ENCODE peak calls at places on chromosomes 5 and 9, in four cellular contexts. N is substantia nigra, X is AG09309, M is iris pigment epithelial cell. B is an unnamed sample.

GRCh38 chr5:67268233-67269011 is 71.8 kb upstream of the CD180 start:
- DNase-seq in N (peak), X (peak), M (peak), B (peak)

GRCh38 chr5:143314664-143315063 is 88.8 kb downstream of the NR3C1 start:
- DNase-seq in N (no peak), X (peak), M (peak), B (peak)

GRCh38 chr9:93904649-93905472 is 50.3 kb downstream of the BARX1 start:
- DNase-seq in N (no peak), X (no peak), M (no peak), B (no peak)

GRCh38 chr9:26975728-26976707 is 19.8 kb downstream of the IFT74 start:
- DNase-seq in N (peak), X (no peak), M (peak), B (peak)

GRCh38 chr5:167853421-167853820 is 438.0 kb upstream of the WWC1 start:
- DNase-seq in N (no peak), X (peak), M (peak), B (no peak)

GRCh38 chr9:7906783-7907182 is 107.2 kb upstream of the DMAC1 start:
- DNase-seq in N (no peak), X (no peak), M (no peak), B (no peak)

GRCh38 chr9:35669331-35670145 is 4.2 kb upstream of the CA9 start:
- DNase-seq in N (no peak), X (no peak), M (peak), B (peak)

GRCh38 chr5:6586647-6587042 is 46.2 kb downstream of the NSUN2 start:
- DNase-seq in N (no peak), X (no peak), M (no peak), B (no peak)

GRCh38 chr5:139747583-139748504 is 47.8 kb upstream of the PSD2 start:
- DNase-seq in N (peak), X (no peak), M (peak), B (peak)

GRCh38 chr5:122877518-122877917 is 32.1 kb downstream of the SNX24 start:
- DNase-seq in N (no peak), X (no peak), M (no peak), B (no peak)

GRCh38 chr5:150671509-150672236 is 10.6 kb downstream of the MYOZ3 start:
- DNase-seq in N (no peak), X (no peak), M (no peak), B (no peak)

GRCh38 chr5:93658044-93658443 is 75.0 kb downstream of the NR2F1 start:
- DNase-seq in N (no peak), X (no peak), M (peak), B (no peak)

GRCh38 chr5:160071521-160072299 is 47.5 kb downstream of the PWWP2A start:
- DNase-seq in N (peak), X (no peak), M (peak), B (peak)

GRCh38 chr9:97367729-97368128 is 44.2 kb upstream of the TDRD7 start:
- DNase-seq in N (no peak), X (no peak), M (no peak), B (no peak)

GRCh38 chr9:12859704-12860251 is 85.0 kb downstream of the LURAP1L start:
- DNase-seq in N (no peak), X (peak), M (peak), B (peak)

GRCh38 chr5:76401801-76402250 is 1.3 kb upstream of the IQGAP2 start:
- DNase-seq in N (no peak), X (no peak), M (no peak), B (no peak)

GRCh38 chr9:129007035-129007765 is 20.9 kb downstream of the SH3GLB2 start:
- DNase-seq in N (no peak), X (no peak), M (no peak), B (no peak)

GRCh38 chr9:114452219-114453169 is 52.8 kb downstream of the WHRN start:
- DNase-seq in N (no peak), X (no peak), M (no peak), B (no peak)

GRCh38 chr5:27511061-27511460 is 472.7 kb upstream of the CDH9 start:
- DNase-seq in N (no peak), X (no peak), M (peak), B (no peak)

GRCh38 chr5:135194126-135194488 is 160.1 kb upstream of the PITX1 start:
- DNase-seq in N (no peak), X (no peak), M (no peak), B (no peak)

GRCh38 chr5:84265739-84266464 is 118.8 kb downstream of the EDIL3 start:
- DNase-seq in N (no peak), X (no peak), M (no peak), B (no peak)

GRCh38 chr5:1985781-1986180 is 103.1 kb upstream of the IRX4 start:
- DNase-seq in N (no peak), X (no peak), M (no peak), B (no peak)

GRCh38 chr5:179621551-179621971 is 1.9 kb downstream of the HNRNPH1 start:
- DNase-seq in N (no peak), X (no peak), M (no peak), B (peak)

GRCh38 chr9:34426340-34427074 is 31.9 kb downstream of the FAM219A start:
- DNase-seq in N (no peak), X (no peak), M (no peak), B (no peak)

GRCh38 chr9:94289691-94290090 is 30.6 kb downstream of the ZNF169 start:
- DNase-seq in N (no peak), X (no peak), M (no peak), B (no peak)

GRCh38 chr5:143238620-143239019 is 164.9 kb downstream of the NR3C1 start:
- DNase-seq in N (no peak), X (no peak), M (no peak), B (no peak)

GRCh38 chr9:115673599-115673998 is 480.0 kb upstream of the PAPPA start:
- DNase-seq in N (no peak), X (no peak), M (peak), B (peak)

GRCh38 chr9:3977388-3977787 is 322.5 kb downstream of the GLIS3 start:
- DNase-seq in N (no peak), X (no peak), M (no peak), B (no peak)

GRCh38 chr5:124948062-124948753 is 201.8 kb upstream of the ZNF608 start:
- DNase-seq in N (no peak), X (no peak), M (no peak), B (no peak)

B was measured in ELR.